ENCODE peak calls at places on chromosomes 5 and 9, in four cellular contexts. J is neural crest cell; Z is CD8-positive, alpha-beta T cell; F is upper lobe of right lung. O is an unnamed sample.

GRCh38 chr5:144304683-144305082 is 134.0 kb downstream of the KCTD16 start:
- DNase-seq in J (no peak), Z (no peak), F (no peak), O (no peak)

GRCh38 chr9:123087359-123087888 is 54.0 kb downstream of the GPR21 start:
- DNase-seq in J (no peak), Z (no peak), F (no peak), O (no peak)

GRCh38 chr5:132259061-132259851 is 1.8 kb downstream of the PDLIM4 start:
- DNase-seq in J (peak), Z (no peak), F (peak), O (no peak)

GRCh38 chr9:93254806-93255519 is 71.0 kb downstream of the WNK2 start:
- DNase-seq in J (no peak), Z (no peak), F (peak), O (no peak)

GRCh38 chr9:127059030-127059429 is 63.4 kb downstream of the ANGPTL2 start:
- DNase-seq in J (no peak), Z (no peak), F (no peak), O (no peak)

GRCh38 chr5:102811962-102812361 is 56.9 kb downstream of the PAM start:
- DNase-seq in J (no peak), Z (no peak), F (no peak), O (no peak)

GRCh38 chr9:38309324-38310195 is 82.9 kb upstream of the ALDH1B1 start:
- DNase-seq in J (no peak), Z (peak), F (no peak), O (no peak)

GRCh38 chr9:28808042-28808441 is 1234.8 kb upstream of the C9orf72 start:
- DNase-seq in J (no peak), Z (no peak), F (no peak), O (no peak)

GRCh38 chr9:20624201-20625002 is 2.1 kb upstream of the MLLT3 start:
- DNase-seq in J (peak), Z (peak), F (no peak), O (peak)

GRCh38 chr5:39453606-39454005 is 28.8 kb upstream of the DAB2 start:
- DNase-seq in J (no peak), Z (no peak), F (no peak), O (no peak)

GRCh38 chr9:18526686-18527085 is 52.7 kb downstream of the ADAMTSL1 start:
- DNase-seq in J (no peak), Z (no peak), F (no peak), O (no peak)

GRCh38 chr9:123235448-123235847 is 32.9 kb downstream of the STRBP start:
- DNase-seq in J (no peak), Z (no peak), F (no peak), O (no peak)

GRCh38 chr5:15798006-15798405 is 298.0 kb downstream of the FBXL7 start:
- DNase-seq in J (no peak), Z (no peak), F (no peak), O (no peak)

GRCh38 chr9:86990276-86990675 is 43.0 kb upstream of the GAS1 start:
- DNase-seq in J (no peak), Z (no peak), F (no peak), O (no peak)

GRCh38 chr5:177132504-177133118 is 962 bp upstream of the NSD1 start:
- DNase-seq in J (peak), Z (no peak), F (no peak), O (peak)

GRCh38 chr5:24389968-24390367 is 254.8 kb downstream of the CDH10 start:
- DNase-seq in J (no peak), Z (no peak), F (no peak), O (no peak)

GRCh38 chr9:131661954-131662621 is 77.8 kb downstream of the RAPGEF1 start:
- DNase-seq in J (no peak), Z (peak), F (no peak), O (no peak)

GRCh38 chr9:6739218-6739617 is 18.6 kb upstream of the KDM4C start:
- DNase-seq in J (no peak), Z (no peak), F (peak), O (no peak)

GRCh38 chr9:99178912-99179872 is 42.5 kb downstream of the ALG2 start:
- DNase-seq in J (no peak), Z (no peak), F (no peak), O (no peak)

GRCh38 chr5:42514759-42515158 is 91.5 kb downstream of the GHR start:
- DNase-seq in J (no peak), Z (no peak), F (no peak), O (no peak)

GRCh38 chr5:132499440-132500243 is 9.1 kb upstream of the IRF1 start:
- DNase-seq in J (no peak), Z (no peak), F (no peak), O (no peak)

GRCh38 chr9:77403244-77403643 is 225.9 kb downstream of the VPS13A start:
- DNase-seq in J (no peak), Z (no peak), F (no peak), O (no peak)

GRCh38 chr9:134922932-134923240 is 5.2 kb upstream of the FCN1 start:
- DNase-seq in J (no peak), Z (no peak), F (peak), O (no peak)

GRCh38 chr5:41087461-41087860 is 16.3 kb upstream of the MROH2B start:
- DNase-seq in J (no peak), Z (no peak), F (no peak), O (no peak)

GRCh38 chr9:115694014-115694413 is 459.6 kb upstream of the PAPPA start:
- DNase-seq in J (no peak), Z (no peak), F (no peak), O (no peak)

GRCh38 chr5:52727568-52727967 is 60.1 kb upstream of the ITGA1 start:
- DNase-seq in J (no peak), Z (no peak), F (no peak), O (no peak)

GRCh38 chr5:132437604-132438275 is 52.8 kb downstream of the IRF1 start:
- DNase-seq in J (no peak), Z (peak), F (peak), O (no peak)

GRCh38 chr5:24783596-24783995 is 138.8 kb upstream of the CDH10 start:
- DNase-seq in J (no peak), Z (no peak), F (no peak), O (no peak)

GRCh38 chr5:105836906-105837305 is 1833.8 kb downstream of the EFNA5 start:
- DNase-seq in J (no peak), Z (no peak), F (no peak), O (no peak)

GRCh38 chr9:26133537-26133936 is 455.3 kb upstream of the TUSC1 start:
- DNase-seq in J (no peak), Z (no peak), F (no peak), O (no peak)

GRCh38 chr5:152464048-152464447 is 59.0 kb upstream of the NMUR2 start:
- DNase-seq in J (no peak), Z (no peak), F (no peak), O (no peak)

GRCh38 chr5:152456815-152457443 is 51.9 kb upstream of the NMUR2 start:
- DNase-seq in J (no peak), Z (no peak), F (no peak), O (no peak)

GRCh38 chr5:152466079-152466745 is 61.1 kb upstream of the NMUR2 start:
- DNase-seq in J (no peak), Z (no peak), F (no peak), O (no peak)

GRCh38 chr5:152462021-152462721 is 57.1 kb upstream of the NMUR2 start:
- DNase-seq in J (no peak), Z (no peak), F (no peak), O (no peak)
- TF ChIP-seq CTCF in J (no peak), Z (no peak), F (peak), O (no peak)

DNA sequence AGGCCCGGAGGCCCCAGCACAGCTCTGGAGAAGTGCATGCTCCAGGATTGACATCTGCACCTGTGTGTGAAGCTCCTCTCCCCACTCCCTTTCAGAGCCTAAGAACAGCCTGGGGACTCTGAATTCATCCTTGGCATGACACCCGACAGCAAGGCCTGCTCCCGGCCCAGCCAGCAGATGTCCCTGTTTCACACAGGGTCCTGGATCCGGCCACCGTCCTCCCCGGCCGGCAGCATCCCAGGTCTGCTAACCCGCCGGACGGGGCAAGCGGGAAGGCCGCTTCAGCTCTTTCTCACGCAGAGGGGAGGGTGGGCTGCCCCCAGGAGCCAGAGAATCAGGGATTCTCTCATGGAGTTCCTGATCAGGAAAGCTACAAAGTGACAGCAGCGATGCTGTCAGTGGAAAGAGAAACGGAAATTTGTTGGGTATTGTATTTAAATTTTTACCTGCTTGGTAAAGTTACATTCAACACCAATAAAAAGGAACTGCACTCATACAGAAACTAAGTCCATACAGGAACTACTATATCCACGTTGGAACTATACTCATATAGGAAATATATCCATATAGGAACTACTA is 325.3 kb upstream of the IRX4 start:
- DNase-seq in J (peak), Z (peak), F (peak), O (peak)
- TF ChIP-seq CTCF in J (peak), Z (no peak), F (peak), O (peak)

DNA sequence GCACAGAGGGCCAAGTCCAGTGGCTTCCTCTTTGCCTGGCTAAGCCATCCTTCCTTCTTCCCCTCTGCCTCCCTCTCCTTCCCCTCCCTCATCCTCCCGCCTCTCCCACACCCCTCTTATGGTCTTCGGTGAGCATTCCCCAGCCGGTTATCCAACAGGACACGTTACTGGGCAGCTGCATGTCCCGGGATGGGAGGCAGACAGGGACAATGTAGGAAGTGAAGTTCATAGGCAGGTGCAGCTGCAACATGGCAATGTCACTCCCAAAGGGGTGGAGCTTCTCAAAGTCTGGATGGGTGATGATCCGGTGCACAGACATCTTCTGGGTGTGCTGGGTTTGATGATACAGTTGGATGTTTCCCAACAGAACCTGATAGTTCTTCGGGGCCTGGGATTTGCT is 71.4 kb upstream of the SPTLC1 start:
- DNase-seq in J (no peak), Z (no peak), F (no peak), O (no peak)
- TF ChIP-seq CTCF in J (no peak), Z (no peak), F (no peak), O (no peak)

DNA sequence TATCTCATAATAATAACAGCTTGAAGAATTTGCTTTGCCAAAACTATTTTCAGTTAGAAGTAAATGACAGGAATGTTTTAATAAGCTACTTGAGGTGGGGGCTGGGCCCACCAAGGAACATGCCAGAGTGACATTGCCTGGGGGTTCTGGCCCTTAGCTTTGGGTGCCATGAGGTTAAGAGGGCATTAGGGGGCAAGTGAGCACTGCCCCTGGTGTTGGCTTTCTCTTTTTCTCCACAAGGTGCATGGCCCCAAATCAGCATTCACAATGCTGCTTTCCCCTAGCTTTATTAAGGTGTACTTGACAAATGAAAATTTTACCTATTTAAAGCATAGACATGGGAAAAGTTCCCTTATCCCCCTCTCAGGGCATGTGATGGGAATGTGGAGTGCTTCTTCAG is 305.4 kb downstream of the TENT4A start:
- DNase-seq in J (no peak), Z (no peak), F (no peak), O (no peak)
- TF ChIP-seq CTCF in J (no peak), Z (no peak), F (no peak), O (no peak)

DNA sequence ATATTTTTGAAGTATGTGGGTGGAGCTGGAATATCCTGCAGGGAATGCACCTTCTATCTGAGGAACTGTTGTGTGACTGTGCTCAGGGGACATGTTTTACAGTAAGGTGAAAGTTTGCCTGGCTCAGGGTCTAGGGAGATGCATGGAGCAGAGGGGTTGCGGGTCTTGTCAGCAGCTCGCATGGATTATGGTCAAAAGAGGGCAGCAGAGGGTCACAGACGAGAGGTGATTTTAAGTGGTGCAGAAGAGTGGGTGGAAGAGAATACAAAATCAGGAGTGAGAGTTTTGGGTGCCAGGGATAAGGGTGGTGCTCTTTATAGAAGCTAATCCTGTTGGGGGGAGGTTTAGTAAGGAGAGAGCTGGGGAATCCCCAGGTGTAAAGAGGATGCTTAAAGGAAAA is 53.5 kb upstream of the GRIN3A start:
- DNase-seq in J (peak), Z (no peak), F (no peak), O (peak)
- TF ChIP-seq CTCF in J (peak), Z (no peak), F (peak), O (peak)

DNA sequence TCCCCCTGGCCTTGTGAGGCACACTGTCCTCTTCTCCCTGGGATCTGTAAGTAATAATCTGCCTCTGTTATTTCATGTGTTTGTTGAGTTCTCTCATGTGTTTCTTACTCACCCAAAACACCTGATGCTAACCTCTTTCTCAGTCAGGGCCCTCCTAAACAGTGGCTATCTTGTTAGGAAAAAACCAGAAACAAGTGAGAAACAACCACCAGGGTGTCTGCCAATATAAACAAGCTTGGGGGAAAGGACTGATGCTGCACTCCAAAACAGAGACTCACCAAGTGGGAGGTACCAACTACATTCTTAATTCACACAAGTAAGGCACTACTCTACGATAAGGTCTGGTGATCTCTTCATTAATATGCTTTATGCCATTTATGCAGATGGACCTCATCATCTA is 564.4 kb downstream of the SEMA5A start:
- DNase-seq in J (no peak), Z (no peak), F (no peak), O (no peak)
- TF ChIP-seq CTCF in J (no peak), Z (no peak), F (no peak), O (no peak)

O was measured in progenitor cell of endocrine pancreas.